ENCODE peak calls at places on chromosomes 4 and X, in four cellular contexts. U is neuronal stem cell, X is mesenchymal stem cell, L is IMR-90. P is an unnamed sample.

GRCh38 chrX:15136795-15137194 is 133.1 kb downstream of the ASB9 start:
- DNase-seq in U (no peak), X (no peak), L (no peak), P (no peak)

GRCh38 chr4:153728660-153729059 is 31.2 kb downstream of the RNF175 start:
- DNase-seq in U (no peak), X (no peak), L (no peak), P (no peak)

GRCh38 chr4:18198653-18199052 is 177.1 kb upstream of the LCORL start:
- DNase-seq in U (no peak), X (no peak), L (no peak), P (no peak)

GRCh38 chrX:68355629-68355920 is 77.7 kb downstream of the OPHN1 start:
- DNase-seq in U (no peak), X (no peak), L (no peak), P (no peak)

GRCh38 chrX:143998261-143998660 is 114.4 kb downstream of the UBE2NL start:
- DNase-seq in U (no peak), X (no peak), L (no peak), P (no peak)

GRCh38 chr4:186770446-186771175 is 47.0 kb upstream of the FAT1 start:
- DNase-seq in U (no peak), X (peak; percentile 56), L (peak; percentile 82), P (no peak)

GRCh38 chrX:150870059-150870458 is 28.4 kb downstream of the CD99L2 start:
- DNase-seq in U (no peak), X (no peak), L (no peak), P (no peak)

GRCh38 chr4:74038161-74039064 is at the start of gene CXCL3:
- DNase-seq in U (peak; percentile 56), X (peak; percentile 84), L (peak; percentile 40), P (peak; percentile 76)

GRCh38 chr4:55754754-55755350 is 64.7 kb upstream of the EXOC1L start:
- DNase-seq in U (no peak), X (peak; percentile 67), L (peak; percentile 58), P (no peak)

GRCh38 chrX:40174594-40175415 is 77.0 kb upstream of the BCOR start:
- DNase-seq in U (no peak), X (peak; percentile 82), L (no peak), P (peak; percentile 75)

GRCh38 chr4:55611358-55612059 is 19.5 kb upstream of the PDCL2 start:
- DNase-seq in U (no peak), X (no peak), L (no peak), P (no peak)

GRCh38 chrX:123331859-123332258 is 147.8 kb downstream of the GRIA3 start:
- DNase-seq in U (no peak), X (no peak), L (no peak), P (no peak)

GRCh38 chr4:47050986-47051725 is 19.8 kb downstream of the GABRB1 start:
- DNase-seq in U (no peak), X (no peak), L (no peak), P (no peak)

GRCh38 chr4:168515222-168516011 is 18.6 kb downstream of the PALLD start:
- DNase-seq in U (no peak), X (no peak), L (no peak), P (no peak)

GRCh38 chrX:71871367-71871766 is 39.3 kb upstream of the NHSL2 start:
- DNase-seq in U (no peak), X (no peak), L (peak; percentile 31), P (no peak)

GRCh38 chr4:21002976-21003375 is 302.7 kb downstream of the PACRGL start:
- DNase-seq in U (no peak), X (no peak), L (no peak), P (no peak)

GRCh38 chr4:140092094-140092820 is 61.7 kb downstream of the MAML3 start:
- DNase-seq in U (peak; percentile 83), X (peak; percentile 71), L (no peak), P (peak; percentile 81)

GRCh38 chr4:140096483-140096861 is 57.5 kb downstream of the MAML3 start:
- DNase-seq in U (no peak), X (no peak), L (no peak), P (no peak)

GRCh38 chr4:140096921-140097320 is 57.1 kb downstream of the MAML3 start:
- DNase-seq in U (no peak), X (peak; percentile 29), L (peak; percentile 44), P (no peak)

GRCh38 chr4:140095694-140096482 is 58.1 kb downstream of the MAML3 start:
- DNase-seq in U (no peak), X (peak; percentile 99), L (peak; percentile 100), P (no peak)

GRCh38 chr4:140094701-140095420 is 59.1 kb downstream of the MAML3 start:
- DNase-seq in U (no peak), X (no peak), L (peak; percentile 73), P (peak; percentile 78)
- H3K14ac ChIP-seq in U (no peak overlapping the region), X (peak overlapping the region; percentile 3), L (peak overlapping the region; percentile 94), P (no peak overlapping the region)

GRCh38 chr4:109729563-109730293 is at the start of gene PLA2G12A:
- DNase-seq in U (peak; percentile 65), X (peak; percentile 53), L (peak; percentile 34), P (peak; percentile 92)
- H3K14ac ChIP-seq in U (peak within 1 kb of the TSS; percentile 82), X (peak within 1 kb of the TSS; percentile 87), L (peak within 1 kb of the TSS; percentile 88), P (peak within 1 kb of the TSS; percentile 21)

DNA sequence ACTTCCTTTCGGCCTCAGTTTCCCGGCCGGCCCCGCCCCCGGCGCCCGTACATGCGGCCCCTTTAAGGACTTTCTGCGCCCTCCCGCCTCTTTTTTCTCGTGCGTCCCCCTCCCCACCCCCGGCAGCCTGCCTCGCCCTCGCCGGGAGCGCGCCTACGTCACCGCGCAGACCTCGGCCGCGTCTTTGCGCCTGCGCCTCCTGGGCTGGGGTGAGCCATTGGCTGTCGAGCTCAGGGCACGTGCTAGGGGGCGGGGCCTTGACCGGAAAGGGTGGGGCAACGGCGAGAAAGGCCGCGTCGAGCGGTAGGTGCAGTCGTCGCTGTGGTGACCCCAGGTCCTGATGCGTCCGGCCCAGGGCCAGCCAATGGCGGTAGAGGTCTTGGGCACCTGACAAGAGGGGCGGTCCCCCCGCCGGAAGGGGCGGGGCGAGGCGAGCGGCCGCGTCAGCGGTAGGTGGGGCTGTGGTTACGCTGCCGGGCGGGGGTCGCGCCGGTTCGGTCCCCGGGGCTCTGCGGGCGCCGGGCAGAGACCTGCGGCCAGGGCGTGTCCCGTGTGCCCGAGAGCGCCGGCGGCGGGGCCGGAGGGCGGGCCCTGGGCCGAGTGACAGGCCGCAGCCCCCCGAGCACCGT is at the start of gene UVSSA:
- DNase-seq in U (peak; percentile 100), X (peak; percentile 99), L (peak; percentile 99), P (peak; percentile 100)
- H3K14ac ChIP-seq in U (peak within 1 kb of the TSS; percentile 75), X (peak within 1 kb of the TSS; percentile 99), L (peak within 1 kb of the TSS; percentile 93), P (peak within 1 kb of the TSS; percentile 74)

DNA sequence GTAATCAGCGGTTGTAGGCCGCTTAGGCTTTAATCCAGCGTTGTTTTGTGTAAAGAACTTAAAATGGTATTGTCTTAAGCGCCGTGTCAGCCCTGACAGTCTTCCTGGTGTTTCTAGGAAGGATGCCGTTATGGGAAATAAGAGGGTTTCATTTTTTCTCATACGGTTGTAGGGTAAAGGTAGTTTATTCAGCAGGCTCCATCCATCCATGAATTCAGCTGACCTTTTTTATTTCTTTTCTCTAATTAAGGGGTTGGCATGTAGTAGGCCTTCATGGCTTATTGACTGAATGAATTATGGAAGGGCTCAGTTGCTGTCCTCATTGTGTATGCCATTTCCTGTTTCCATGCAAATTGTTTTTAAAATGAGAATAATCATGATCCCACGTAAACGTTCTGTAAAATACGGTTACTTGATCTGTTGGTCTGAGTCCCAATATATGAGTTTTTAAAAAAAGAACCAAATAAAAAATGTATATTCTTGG is 686 bp downstream of the OCIAD1 start:
- DNase-seq in U (no peak), X (no peak), L (peak; percentile 16), P (no peak)
- H3K14ac ChIP-seq in U (peak overlapping the region; percentile 86), X (peak overlapping the region; percentile 96), L (peak overlapping the region; percentile 98), P (peak overlapping the region; percentile 99)

P was measured in H9.